ENCODE peak calls at places on chromosomes 12 and 14, in four cellular contexts. Y is nephron progenitor cell, E is AG08396, Z is GM04503. V is an unnamed sample.

GRCh38 chr14:77722301-77722700 is 14.4 kb downstream of the SLIRP start:
- DNase-seq in Z (no peak), E (no peak), Y (no peak), V (no peak)

GRCh38 chr12:53071591-53072551 is 7.3 kb downstream of the SPRYD3 start:
- DNase-seq in Z (no peak), Y (no peak), E (no peak), V (peak)

GRCh38 chr12:112191840-112192321 is 66.5 kb downstream of the TRAFD1 start:
- DNase-seq in E (peak), Y (no peak), Z (no peak), V (no peak)

GRCh38 chr12:119208626-119209061 is 29.9 kb downstream of the HSPB8 start:
- DNase-seq in Y (no peak), E (peak), Z (peak), V (peak)

GRCh38 chr12:116761499-116761898 is 23.4 kb downstream of the RNFT2 start:
- DNase-seq in Y (no peak), Z (no peak), E (no peak), V (no peak)

GRCh38 chr14:54776361-54777001 is 126.1 kb downstream of the GCH1 start:
- DNase-seq in E (peak), Z (no peak), Y (no peak), V (peak)

GRCh38 chr12:118035194-118036041 is 18.9 kb downstream of the RFC5 start:
- DNase-seq in Y (no peak), E (no peak), Z (no peak), V (peak)

GRCh38 chr12:12868836-12869235 is 22.5 kb upstream of the GPRC5A start:
- DNase-seq in Z (no peak), E (no peak), Y (no peak), V (no peak)

GRCh38 chr14:54356172-54356571 is 40.6 kb upstream of the CDKN3 start:
- DNase-seq in E (no peak), Y (no peak), Z (no peak), V (no peak)

GRCh38 chr12:13628067-13628466 is 353.3 kb downstream of the GRIN2B start:
- DNase-seq in Y (no peak), Z (no peak), E (no peak), V (no peak)

GRCh38 chr12:49201595-49202295 is 12.9 kb upstream of the TUBA1A start:
- DNase-seq in Y (no peak), E (no peak), Z (peak), V (no peak)

GRCh38 chr12:78611504-78611903 is 253.1 kb upstream of the SYT1 start:
- DNase-seq in Z (no peak), Y (no peak), E (no peak), V (no peak)

GRCh38 chr14:23646648-23647549 is 10.7 kb downstream of the DHRS2 start:
- DNase-seq in E (no peak), Z (no peak), Y (no peak), V (peak)

GRCh38 chr12:21301-22189 is 45.0 kb upstream of the IQSEC3 start:
- DNase-seq in Y (no peak), E (peak), Z (no peak), V (peak)

GRCh38 chr12:96878704-96879103 is 28.4 kb upstream of the NEDD1 start:
- DNase-seq in Y (no peak), E (peak), Z (peak), V (peak)

GRCh38 chr12:98618952-98619351 is 25.5 kb downstream of the SLC25A3 start:
- DNase-seq in Y (no peak), Z (peak), E (no peak), V (peak)

GRCh38 chr12:107521826-107522355 is 163.7 kb upstream of the PWP1 start:
- DNase-seq in Y (no peak), Z (no peak), E (no peak), V (no peak)

GRCh38 chr12:59429766-59430165 is 166.1 kb upstream of the SLC16A7 start:
- DNase-seq in E (no peak), Z (no peak), Y (no peak), V (no peak)

GRCh38 chr12:43551971-43552559 is at the start of gene ADAMTS20:
- DNase-seq in E (peak), Z (no peak), Y (peak), V (no peak)